ENCODE peak calls at places on chromosomes 16 and 17, in seven cellular contexts. Z, O, M, Q, T, P and D are unnamed samples.

GRCh38 chr16:11156401-11156800 is 99.6 kb downstream of the SOCS1 start:
- DNase-seq in Q (no peak), O (peak; percentile 23), Z (no peak), M (no peak), T (no peak), P (no peak), D (peak; percentile 67)

GRCh38 chr16:24471616-24472015 is 67.8 kb upstream of the RBBP6 start:
- DNase-seq in T (no peak), Z (no peak), P (no peak), Q (no peak), O (no peak), M (no peak), D (no peak)

GRCh38 chr17:18226284-18226945 is 980 bp downstream of the LLGL1 start:
- DNase-seq in Z (no peak), O (peak; percentile 93), P (no peak), T (no peak), Q (no peak), M (no peak), D (no peak)

GRCh38 chr16:62036101-62036806 is at the start of gene CDH8:
- DNase-seq in Q (no peak), M (no peak), O (no peak), T (no peak), Z (no peak), P (no peak), D (no peak)

GRCh38 chr16:8481810-8482209 is 108.5 kb downstream of the TMEM114 start:
- DNase-seq in M (no peak), T (no peak), Z (no peak), O (no peak), Q (no peak), P (no peak), D (no peak)

GRCh38 chr16:88377961-88378360 is 4.8 kb upstream of the ZNF469 start:
- DNase-seq in O (peak; percentile 30), T (no peak), P (no peak), Z (no peak), M (no peak), Q (no peak), D (peak; percentile 71)

GRCh38 chr16:81429045-81429521 is 15.5 kb upstream of the CMIP start:
- DNase-seq in Z (no peak), T (peak; percentile 81), O (peak; percentile 92), P (peak; percentile 75), M (no peak), Q (no peak), D (no peak)

GRCh38 chr17:37701424-37702020 is 43.3 kb downstream of the HNF1B start:
- DNase-seq in T (peak; percentile 58), Q (peak; percentile 15), O (no peak), P (peak; percentile 93), M (no peak), Z (peak; percentile 23), D (no peak)

GRCh38 chr16:12366313-12366712 is 389.8 kb downstream of the SNX29 start:
- DNase-seq in Q (no peak), P (no peak), T (no peak), O (no peak), M (no peak), Z (no peak), D (no peak)

GRCh38 chr16:73023752-73024570 is 24.0 kb downstream of the ZFHX3 start:
- DNase-seq in T (peak; percentile 9), O (no peak), P (no peak), Q (no peak), M (no peak), Z (no peak), D (no peak)

GRCh38 chr17:20095366-20096080 is 86.4 kb downstream of the SPECC1 start:
- DNase-seq in T (peak; percentile 61), P (peak; percentile 22), O (peak; percentile 71), Z (peak; percentile 38), Q (no peak), M (no peak), D (no peak)

GRCh38 chr16:80019395-80019794 is 418.9 kb upstream of the MAF start:
- DNase-seq in O (no peak), T (no peak), M (no peak), Q (no peak), Z (no peak), P (no peak), D (no peak)

GRCh38 chr16:17470871-17471744 is at the start of gene XYLT1:
- DNase-seq in Z (peak; percentile 76), M (peak; percentile 78), Q (peak; percentile 50), P (peak; percentile 50), T (peak; percentile 72), O (peak; percentile 99), D (no peak)

GRCh38 chr16:72012607-72013006 is 4.1 kb downstream of the DHODH start:
- DNase-seq in O (no peak), M (no peak), Q (no peak), P (no peak), Z (no peak), T (no peak), D (no peak)

GRCh38 chr16:75593825-75594820 is 27.9 kb downstream of the GABARAPL2 start:
- DNase-seq in P (peak; percentile 40), Q (no peak), O (no peak), Z (peak; percentile 89), T (no peak), M (peak; percentile 32), D (no peak)

GRCh38 chr17:59859444-59860025 is 33.2 kb downstream of the TUBD1 start:
- DNase-seq in O (no peak), P (no peak), Z (peak; percentile 59), T (no peak), M (no peak), Q (no peak), D (no peak)

GRCh38 chr17:81090361-81091133 is 55.6 kb downstream of the BAIAP2 start:
- DNase-seq in T (no peak), O (no peak), Q (peak; percentile 9), Z (peak; percentile 61), P (no peak), M (no peak), D (no peak)

GRCh38 chr16:84518804-84519341 is 14.4 kb upstream of the MEAK7 start:
- DNase-seq in T (no peak), Z (no peak), P (no peak), M (no peak), Q (peak; percentile 63), O (no peak), D (no peak)

GRCh38 chr17:40936437-40936971 is 942 bp downstream of the KRT23 start:
- DNase-seq in M (no peak), P (peak; percentile 96), Z (peak; percentile 43), T (no peak), Q (no peak), O (no peak), D (no peak)

GRCh38 chr17:21010705-21011596 is 31.9 kb downstream of the USP22 start:
- DNase-seq in T (no peak), Q (no peak), P (no peak), O (no peak), Z (no peak), M (no peak), D (no peak)

GRCh38 chr16:66908116-66908515 is 10.6 kb downstream of the CDH16 start:
- DNase-seq in Z (no peak), Q (no peak), M (no peak), P (no peak), O (peak; percentile 61), T (no peak), D (peak; percentile 59)

DNA sequence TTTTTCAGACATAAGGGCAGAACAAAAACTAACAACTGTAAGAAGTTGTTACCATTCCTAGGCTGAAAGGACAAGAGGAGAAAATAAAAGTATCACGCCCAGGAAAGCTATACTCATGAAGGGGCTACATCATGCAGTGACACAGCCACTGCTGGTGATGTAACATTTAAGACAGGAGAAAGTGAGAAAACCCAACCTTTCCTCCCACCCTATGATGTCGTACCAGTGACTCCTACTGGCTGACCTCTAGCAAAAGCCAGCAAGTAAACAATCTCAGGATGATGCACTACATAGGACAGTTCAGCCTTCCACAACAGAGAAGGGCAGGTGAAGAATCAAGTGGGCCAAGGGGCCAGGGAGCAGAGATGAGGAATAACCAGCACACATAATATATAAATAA is 14.0 kb upstream of the OR1E2 start:
- DNase-seq in Z (peak; percentile 54), M (no peak), Q (no peak), T (no peak), O (no peak), P (no peak), D (no peak)
- TF ChIP-seq CTCF in Z (no peak), M (no peak), Q (no peak), T (no peak), O (no peak), P (no peak), D (no peak)

DNA sequence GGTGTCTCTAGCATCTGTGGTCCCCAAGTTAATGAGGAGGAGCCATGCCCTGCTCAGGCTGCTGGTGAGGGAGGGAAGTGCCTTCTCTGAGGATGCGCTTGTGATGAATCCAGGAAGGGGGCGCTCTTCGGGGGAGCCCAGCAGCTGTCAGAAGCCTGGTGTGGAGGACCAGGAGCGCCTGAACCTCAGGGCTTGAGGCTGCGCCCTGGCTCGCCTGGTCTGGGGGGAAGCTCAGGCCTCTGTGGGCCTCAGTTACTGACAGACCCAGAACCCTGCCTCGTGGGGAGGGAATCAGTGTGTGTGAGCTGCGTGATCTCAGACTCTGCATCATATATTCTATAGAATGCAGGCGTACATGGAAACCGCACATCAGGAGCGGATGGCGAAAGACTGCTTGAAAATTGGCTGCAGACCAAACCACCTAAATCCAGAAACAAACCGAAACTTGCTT is 126.1 kb downstream of the SEC14L1 start:
- DNase-seq in M (no peak), Q (no peak), T (no peak), P (no peak), O (peak; percentile 74), Z (peak; percentile 60), D (no peak)
- TF ChIP-seq CTCF in M (peak; percentile 14), Q (no peak), T (no peak), P (no peak), O (peak; percentile 42), Z (peak; percentile 53), D (peak; percentile 39)

DNA sequence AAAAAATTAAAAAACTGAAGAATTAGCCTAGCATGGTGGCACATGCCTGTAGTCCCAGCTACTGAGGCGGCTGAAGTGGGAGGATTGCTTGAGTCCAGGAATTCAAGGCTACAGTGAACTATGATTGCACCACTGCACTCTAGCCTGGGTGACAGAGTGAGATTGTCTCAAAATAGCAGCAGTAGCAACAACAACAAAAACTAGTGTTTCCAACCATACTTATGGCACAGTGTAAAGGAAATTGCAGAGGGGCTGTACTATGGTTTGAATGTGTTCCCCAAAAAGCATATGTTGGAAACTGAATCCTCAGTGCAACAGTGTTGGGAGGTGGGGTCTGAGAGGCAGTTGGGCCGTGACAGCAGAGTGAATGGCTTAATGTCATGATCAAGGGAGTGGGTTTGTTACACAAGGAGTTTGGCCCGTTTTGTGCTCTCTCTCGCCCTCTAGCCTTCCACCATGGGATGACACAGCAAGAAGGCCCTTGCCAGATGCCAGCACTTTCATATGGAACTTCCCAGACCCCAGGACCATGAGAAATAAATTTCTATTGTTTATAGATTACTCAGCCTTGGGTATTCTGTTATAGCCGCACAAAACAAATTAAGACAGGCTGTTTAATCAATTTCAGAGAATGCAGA is 70.0 kb downstream of the PGS1 start:
- DNase-seq in O (no peak), T (no peak), P (no peak), Q (no peak), Z (no peak), M (no peak), D (no peak)
- TF ChIP-seq CTCF in O (peak; percentile 10), T (no peak), P (no peak), Q (no peak), Z (peak; percentile 1), M (peak; percentile 20), D (peak; percentile 48)

DNA sequence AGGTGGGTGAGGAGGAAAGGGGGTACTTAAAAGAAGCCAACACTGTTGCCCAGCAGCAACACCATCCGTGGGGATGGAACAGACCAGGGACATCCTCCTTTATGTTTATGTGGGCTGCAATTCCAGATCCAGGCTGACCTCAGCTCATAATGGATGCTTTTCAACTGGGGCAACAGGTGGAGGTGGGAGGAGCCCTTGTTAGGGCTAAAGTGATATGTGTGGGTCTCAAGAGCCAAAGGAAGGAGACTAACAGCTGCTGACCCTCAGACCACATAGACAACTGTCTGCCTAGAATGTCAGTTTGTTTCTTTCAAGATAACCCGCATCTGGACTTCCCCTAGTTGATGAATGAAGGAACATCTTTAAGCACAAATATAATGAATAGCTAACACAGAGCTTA is 2.0 kb upstream of the INPP5K start:
- DNase-seq in O (no peak), M (no peak), Z (no peak), T (no peak), P (no peak), Q (no peak), D (no peak)
- TF ChIP-seq CTCF in O (no peak), M (no peak), Z (no peak), T (no peak), P (no peak), Q (no peak), D (no peak)